ENCODE peak calls at places on chromosome 2, in five cellular contexts. One of them, this sample, is unnamed.

GRCh38 chr2:69933839-69934613 is 19.1 kb downstream of the MXD1 start:
- DNase-seq in HepG2: peak
- DNase-seq in HCT116: no peak
- DNase-seq in H1: no peak
- DNase-seq in GM12878: no peak
- DNase-seq in this sample: peak

GRCh38 chr2:232321156-232321816 is 57.3 kb upstream of the ALPP start:
- DNase-seq in H1: no peak
- DNase-seq in GM12878: no peak
- DNase-seq in HepG2: no peak
- DNase-seq in HCT116: no peak
- DNase-seq in this sample: peak

GRCh38 chr2:10575566-10576300 is 114.0 kb downstream of the NOL10 start:
- DNase-seq in HCT116: peak
- DNase-seq in H1: no peak
- DNase-seq in GM12878: no peak
- DNase-seq in HepG2: no peak
- DNase-seq in this sample: no peak

GRCh38 chr2:120818441-120818920 is 82.8 kb downstream of the GLI2 start:
- DNase-seq in H1: no peak
- DNase-seq in HepG2: no peak
- DNase-seq in GM12878: no peak
- DNase-seq in HCT116: no peak
- DNase-seq in this sample: no peak

GRCh38 chr2:232280341-232280740 is 98.2 kb upstream of the ALPP start:
- DNase-seq in GM12878: no peak
- DNase-seq in H1: no peak
- DNase-seq in HepG2: no peak
- DNase-seq in HCT116: no peak
- DNase-seq in this sample: no peak

GRCh38 chr2:53787255-53787910 is 539 bp downstream of the ERLEC1 start:
- DNase-seq in HepG2: peak
- DNase-seq in GM12878: no peak
- DNase-seq in HCT116: no peak
- DNase-seq in H1: no peak
- DNase-seq in this sample: no peak

GRCh38 chr2:32758232-32758631 is 130.4 kb downstream of the TTC27 start:
- DNase-seq in GM12878: no peak
- DNase-seq in H1: no peak
- DNase-seq in HCT116: no peak
- DNase-seq in HepG2: no peak
- DNase-seq in this sample: no peak

GRCh38 chr2:177604291-177605065 is 211.9 kb downstream of the AGPS start:
- DNase-seq in HCT116: peak
- DNase-seq in HepG2: peak
- DNase-seq in H1: no peak
- DNase-seq in GM12878: no peak
- DNase-seq in this sample: peak

GRCh38 chr2:46836295-46837111 is 79.1 kb downstream of the MCFD2 start:
- DNase-seq in HCT116: no peak
- DNase-seq in GM12878: no peak
- DNase-seq in HepG2: no peak
- DNase-seq in H1: no peak
- DNase-seq in this sample: no peak

GRCh38 chr2:8546319-8547283 is 135.3 kb upstream of the ID2 start:
- DNase-seq in H1: no peak
- DNase-seq in GM12878: no peak
- DNase-seq in HCT116: no peak
- DNase-seq in HepG2: no peak
- DNase-seq in this sample: no peak

GRCh38 chr2:176158306-176158643 is 1.2 kb downstream of the HOXD3 start:
- DNase-seq in HepG2: no peak
- DNase-seq in H1: no peak
- DNase-seq in GM12878: no peak
- DNase-seq in HCT116: no peak
- DNase-seq in this sample: no peak

GRCh38 chr2:176155341-176156044 is 1.6 kb upstream of the HOXD3 start:
- DNase-seq in HepG2: no peak
- DNase-seq in HCT116: no peak
- DNase-seq in H1: no peak
- DNase-seq in GM12878: no peak
- DNase-seq in this sample: no peak

GRCh38 chr2:176157499-176158305 is 595 bp downstream of the HOXD3 start:
- DNase-seq in H1: no peak
- DNase-seq in HepG2: no peak
- DNase-seq in GM12878: no peak
- DNase-seq in HCT116: no peak
- DNase-seq in this sample: no peak

GRCh38 chr2:176156301-176156958 is 677 bp upstream of the HOXD3 start:
- DNase-seq in H1: no peak
- DNase-seq in GM12878: no peak
- DNase-seq in HCT116: no peak
- DNase-seq in HepG2: no peak
- DNase-seq in this sample: no peak

DNA sequence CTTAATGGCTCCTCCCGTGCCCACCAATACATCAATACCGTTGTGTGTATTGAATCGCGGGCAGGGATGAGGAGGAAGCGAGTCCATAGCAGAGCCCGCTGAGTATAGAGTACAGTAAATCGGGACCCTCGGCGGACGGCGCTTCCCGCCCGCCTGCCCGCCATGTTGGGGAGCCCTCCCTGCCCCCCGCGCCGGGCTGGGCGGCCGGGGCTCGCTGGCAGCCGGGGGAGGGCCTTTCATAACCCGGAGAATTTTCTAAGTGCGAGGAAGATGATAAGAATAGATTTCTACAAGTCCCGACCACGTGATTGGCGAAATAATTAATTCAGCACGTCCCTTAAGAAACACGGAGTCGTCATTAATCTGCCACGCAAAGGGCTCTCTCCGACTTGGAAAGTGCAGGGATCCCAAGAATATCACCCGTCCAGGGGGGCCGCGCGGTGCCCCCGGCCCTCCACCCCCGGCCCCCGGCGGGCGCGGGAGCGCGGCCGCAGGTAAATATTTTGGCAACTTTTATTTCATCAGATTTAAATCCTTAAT is at the start of gene HOXD3:
- DNase-seq in HCT116: no peak
- DNase-seq in H1: no peak
- DNase-seq in HepG2: no peak
- DNase-seq in GM12878: no peak
- DNase-seq in this sample: no peak
- H2AFZ ChIP-seq in HCT116: no peak
- H2AFZ ChIP-seq in H1: no peak
- H2AFZ ChIP-seq in HepG2: no peak
- H2AFZ ChIP-seq in GM12878: no peak
- H2AFZ ChIP-seq in this sample: no peak

GRCh38 chr2:118627156-118627555 is 220.3 kb downstream of the EN1 start:
- DNase-seq in H1: no peak
- DNase-seq in HepG2: no peak
- DNase-seq in HCT116: no peak
- DNase-seq in GM12878: no peak
- DNase-seq in this sample: no peak

GRCh38 chr2:118618279-118618678 is 229.2 kb downstream of the EN1 start:
- DNase-seq in HCT116: no peak
- DNase-seq in HepG2: no peak
- DNase-seq in H1: no peak
- DNase-seq in GM12878: no peak
- DNase-seq in this sample: no peak

DNA sequence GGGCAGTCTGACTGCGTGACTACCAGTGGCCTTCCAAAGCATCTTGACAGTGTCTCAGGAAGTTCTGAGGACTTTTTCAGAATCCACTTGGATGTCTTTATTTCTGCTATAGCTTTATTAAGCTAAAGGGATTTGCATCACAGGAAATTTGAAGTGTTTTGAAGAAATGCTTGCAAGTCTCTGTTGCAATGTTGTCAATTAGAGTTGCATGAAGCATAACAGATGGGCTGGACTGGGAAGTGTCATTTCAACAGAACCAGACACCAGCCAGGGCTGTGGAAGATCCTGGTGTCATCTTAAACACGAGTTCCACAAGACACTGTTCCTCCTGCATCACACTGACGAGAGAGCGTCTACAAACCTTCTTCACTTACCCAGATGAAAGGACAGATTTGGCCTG is 224.5 kb downstream of the EN1 start:
- DNase-seq in GM12878: no peak
- DNase-seq in HCT116: no peak
- DNase-seq in H1: no peak
- DNase-seq in HepG2: no peak
- DNase-seq in this sample: no peak
- TF ChIP-seq SRF in GM12878: no peak
- TF ChIP-seq SRF in HCT116: no peak
- TF ChIP-seq SRF in H1: no peak
- TF ChIP-seq SRF in HepG2: no peak
- TF ChIP-seq SRF in this sample: no peak

DNA sequence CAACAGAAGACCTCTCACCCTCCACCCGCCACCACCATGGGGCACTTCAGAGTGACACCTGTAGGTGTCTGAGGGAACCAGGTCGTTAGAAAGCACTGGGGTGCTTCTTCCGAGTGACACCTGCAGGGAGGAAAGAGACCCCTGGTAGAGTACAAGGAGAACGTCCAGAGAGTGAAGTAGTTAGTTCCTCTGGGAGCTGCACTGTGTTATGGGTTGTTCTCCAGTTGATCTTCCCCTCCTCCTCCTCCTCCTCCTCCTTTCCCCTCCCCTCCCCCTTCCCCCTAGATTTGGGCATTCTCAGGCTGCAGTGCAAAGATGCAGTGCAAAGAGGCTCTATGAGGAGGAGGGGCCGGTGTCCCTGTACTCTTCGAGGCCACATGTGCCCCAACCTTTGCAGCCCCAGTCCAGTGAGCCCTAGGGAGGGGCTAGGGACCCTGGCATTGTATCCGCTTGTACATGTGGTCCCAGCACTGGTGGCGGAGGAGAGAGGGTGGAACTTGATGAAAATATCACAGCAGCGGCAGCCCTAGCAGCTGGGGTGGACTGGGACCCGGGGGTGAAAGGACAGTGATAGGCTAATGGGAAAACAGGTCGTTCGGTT is 850 bp downstream of the DNAJB2 start:
- DNase-seq in HCT116: no peak
- DNase-seq in GM12878: peak
- DNase-seq in H1: no peak
- DNase-seq in HepG2: no peak
- DNase-seq in this sample: no peak
- H2AFZ ChIP-seq in HCT116: no peak
- H2AFZ ChIP-seq in GM12878: peak
- H2AFZ ChIP-seq in H1: no peak
- H2AFZ ChIP-seq in HepG2: no peak
- H2AFZ ChIP-seq in this sample: peak

DNA sequence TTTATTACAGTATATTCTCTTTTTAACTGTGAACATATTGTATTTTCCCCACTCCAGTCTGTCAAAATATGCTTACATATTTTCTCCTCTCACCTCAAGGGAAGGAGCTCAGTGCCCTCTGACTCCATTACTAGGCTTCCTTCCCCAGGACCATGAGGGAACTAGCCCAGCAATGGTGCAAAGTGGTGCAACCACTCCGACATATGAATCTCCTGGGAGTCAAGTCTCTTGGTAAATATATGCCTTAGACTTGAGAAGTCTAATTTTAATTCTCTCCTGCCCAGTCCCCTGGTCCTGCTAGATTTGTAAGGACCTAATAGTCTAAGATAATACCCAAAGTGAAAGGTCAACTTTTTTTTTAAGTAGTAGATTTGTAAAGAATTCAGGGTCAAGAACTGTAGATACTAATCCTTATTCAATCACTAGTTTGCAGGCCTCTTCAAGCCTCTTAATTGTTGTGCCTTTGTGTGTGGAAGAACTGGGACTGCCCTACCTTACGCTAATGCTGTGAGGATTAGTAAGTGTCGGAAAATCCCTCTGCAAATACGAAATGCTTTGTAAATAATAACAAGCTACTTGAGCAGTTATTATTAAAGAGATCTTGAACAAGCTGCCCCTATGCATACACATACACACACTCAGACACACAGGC is 251.3 kb upstream of the PARD3B start:
- DNase-seq in HCT116: no peak
- DNase-seq in H1: no peak
- DNase-seq in GM12878: no peak
- DNase-seq in HepG2: no peak
- DNase-seq in this sample: no peak
- TF ChIP-seq SRF in HCT116: no peak
- TF ChIP-seq SRF in H1: no peak
- TF ChIP-seq SRF in GM12878: no peak
- TF ChIP-seq SRF in HepG2: no peak
- TF ChIP-seq SRF in this sample: no peak

GRCh38 chr2:62304429-62305417 is 108.8 kb downstream of the B3GNT2 start:
- DNase-seq in HepG2: peak
- DNase-seq in H1: no peak
- DNase-seq in GM12878: peak
- DNase-seq in HCT116: peak
- DNase-seq in this sample: peak
- H2AFZ ChIP-seq in HepG2: no peak
- H2AFZ ChIP-seq in H1: no peak
- H2AFZ ChIP-seq in GM12878: peak
- H2AFZ ChIP-seq in HCT116: peak
- H2AFZ ChIP-seq in this sample: peak

GRCh38 chr2:241066893-241067341 is 35.2 kb downstream of the MTERF4 start:
- DNase-seq in HCT116: no peak
- DNase-seq in H1: no peak
- DNase-seq in HepG2: no peak
- DNase-seq in GM12878: no peak
- DNase-seq in this sample: no peak
- TF ChIP-seq SRF in HCT116: no peak
- TF ChIP-seq SRF in H1: no peak
- TF ChIP-seq SRF in HepG2: no peak
- TF ChIP-seq SRF in GM12878: no peak
- TF ChIP-seq SRF in this sample: no peak

This sample was measured in K562.